ENCODE peak calls at places on chromosomes 12 and 14, in four cellular contexts. One of them, this sample, is unnamed.

GRCh38 chr14:92514844-92515509 is 1.4 kb downstream of the RIN3 start:
- DNase-seq in MCF 10A: no peak
- DNase-seq in thoracic aorta: no peak
- DNase-seq in activated CD8-positive, alpha-beta T cell treated with anti-CD3 and anti-CD28 coated beads for 36 hours: no peak
- DNase-seq in this sample: no peak

GRCh38 chr14:74085828-74086227 is 1.1 kb downstream of the LIN52 start:
- DNase-seq in MCF 10A: no peak
- DNase-seq in thoracic aorta: no peak
- DNase-seq in activated CD8-positive, alpha-beta T cell treated with anti-CD3 and anti-CD28 coated beads for 36 hours: no peak
- DNase-seq in this sample: no peak

GRCh38 chr12:26122681-26123481 is 2.0 kb downstream of the BHLHE41 start:
- DNase-seq in MCF 10A: peak
- DNase-seq in thoracic aorta: peak
- DNase-seq in activated CD8-positive, alpha-beta T cell treated with anti-CD3 and anti-CD28 coated beads for 36 hours: peak
- DNase-seq in this sample: peak

GRCh38 chr12:55974308-55974724 is 438 bp downstream of the RAB5B start:
- DNase-seq in MCF 10A: peak
- DNase-seq in thoracic aorta: no peak
- DNase-seq in activated CD8-positive, alpha-beta T cell treated with anti-CD3 and anti-CD28 coated beads for 36 hours: peak
- DNase-seq in this sample: no peak

GRCh38 chr12:68440068-68440581 is 108.0 kb upstream of the MDM1 start:
- DNase-seq in MCF 10A: peak
- DNase-seq in thoracic aorta: no peak
- DNase-seq in activated CD8-positive, alpha-beta T cell treated with anti-CD3 and anti-CD28 coated beads for 36 hours: no peak
- DNase-seq in this sample: no peak

GRCh38 chr12:132200800-132201199 is 56.5 kb downstream of the NOC4L start:
- DNase-seq in MCF 10A: no peak
- DNase-seq in thoracic aorta: no peak
- DNase-seq in activated CD8-positive, alpha-beta T cell treated with anti-CD3 and anti-CD28 coated beads for 36 hours: no peak
- DNase-seq in this sample: no peak

GRCh38 chr14:20460458-20461229 is 590 bp downstream of the PIP4P1 start:
- DNase-seq in MCF 10A: peak
- DNase-seq in thoracic aorta: no peak
- DNase-seq in activated CD8-positive, alpha-beta T cell treated with anti-CD3 and anti-CD28 coated beads for 36 hours: peak
- DNase-seq in this sample: no peak

GRCh38 chr12:13102481-13103195 is 829 bp downstream of the GSG1 start:
- DNase-seq in MCF 10A: peak
- DNase-seq in thoracic aorta: no peak
- DNase-seq in activated CD8-positive, alpha-beta T cell treated with anti-CD3 and anti-CD28 coated beads for 36 hours: no peak
- DNase-seq in this sample: no peak

GRCh38 chr12:76830456-76830855 is 48.4 kb downstream of the CSRP2 start:
- DNase-seq in MCF 10A: no peak
- DNase-seq in thoracic aorta: no peak
- DNase-seq in activated CD8-positive, alpha-beta T cell treated with anti-CD3 and anti-CD28 coated beads for 36 hours: no peak
- DNase-seq in this sample: no peak

GRCh38 chr14:96761066-96761465 is 36.1 kb upstream of the VRK1 start:
- DNase-seq in MCF 10A: no peak
- DNase-seq in thoracic aorta: no peak
- DNase-seq in activated CD8-positive, alpha-beta T cell treated with anti-CD3 and anti-CD28 coated beads for 36 hours: no peak
- DNase-seq in this sample: no peak

GRCh38 chr14:86221755-86222154 is 691.8 kb downstream of the FLRT2 start:
- DNase-seq in MCF 10A: peak
- DNase-seq in thoracic aorta: no peak
- DNase-seq in activated CD8-positive, alpha-beta T cell treated with anti-CD3 and anti-CD28 coated beads for 36 hours: no peak
- DNase-seq in this sample: no peak

GRCh38 chr14:26730929-26731618 is 133.2 kb upstream of the NOVA1 start:
- DNase-seq in MCF 10A: peak
- DNase-seq in thoracic aorta: no peak
- DNase-seq in activated CD8-positive, alpha-beta T cell treated with anti-CD3 and anti-CD28 coated beads for 36 hours: peak
- DNase-seq in this sample: no peak

GRCh38 chr14:93285048-93285447 is 47.8 kb downstream of the BTBD7 start:
- DNase-seq in MCF 10A: no peak
- DNase-seq in thoracic aorta: no peak
- DNase-seq in activated CD8-positive, alpha-beta T cell treated with anti-CD3 and anti-CD28 coated beads for 36 hours: peak
- DNase-seq in this sample: no peak

GRCh38 chr12:64544796-64545382 is 65.4 kb upstream of the RASSF3 start:
- DNase-seq in MCF 10A: no peak
- DNase-seq in thoracic aorta: no peak
- DNase-seq in activated CD8-positive, alpha-beta T cell treated with anti-CD3 and anti-CD28 coated beads for 36 hours: no peak
- DNase-seq in this sample: no peak

GRCh38 chr12:71469235-71469873 is 29.8 kb downstream of the LGR5 start:
- DNase-seq in MCF 10A: peak
- DNase-seq in thoracic aorta: no peak
- DNase-seq in activated CD8-positive, alpha-beta T cell treated with anti-CD3 and anti-CD28 coated beads for 36 hours: no peak
- DNase-seq in this sample: no peak

GRCh38 chr14:22955702-22956575 is 951 bp downstream of the HAUS4 start:
- DNase-seq in MCF 10A: peak
- DNase-seq in thoracic aorta: no peak
- DNase-seq in activated CD8-positive, alpha-beta T cell treated with anti-CD3 and anti-CD28 coated beads for 36 hours: no peak
- DNase-seq in this sample: no peak

GRCh38 chr14:78335531-78335930 is 165.4 kb downstream of the NRXN3 start:
- DNase-seq in MCF 10A: no peak
- DNase-seq in thoracic aorta: no peak
- DNase-seq in activated CD8-positive, alpha-beta T cell treated with anti-CD3 and anti-CD28 coated beads for 36 hours: no peak
- DNase-seq in this sample: no peak

GRCh38 chr12:10701226-10701681 is 21.9 kb downstream of the YBX3 start:
- DNase-seq in MCF 10A: no peak
- DNase-seq in thoracic aorta: no peak
- DNase-seq in activated CD8-positive, alpha-beta T cell treated with anti-CD3 and anti-CD28 coated beads for 36 hours: peak
- DNase-seq in this sample: no peak

GRCh38 chr12:26124491-26125450 is at the start of gene BHLHE41:
- DNase-seq in MCF 10A: peak
- DNase-seq in thoracic aorta: peak
- DNase-seq in activated CD8-positive, alpha-beta T cell treated with anti-CD3 and anti-CD28 coated beads for 36 hours: peak
- DNase-seq in this sample: no peak

GRCh38 chr14:79405511-79405910 is 805.8 kb downstream of the DIO2 start:
- DNase-seq in MCF 10A: no peak
- DNase-seq in thoracic aorta: no peak
- DNase-seq in activated CD8-positive, alpha-beta T cell treated with anti-CD3 and anti-CD28 coated beads for 36 hours: no peak
- DNase-seq in this sample: no peak

GRCh38 chr12:115044073-115044472 is 360.1 kb upstream of the TBX3 start:
- DNase-seq in MCF 10A: no peak
- DNase-seq in thoracic aorta: no peak
- DNase-seq in activated CD8-positive, alpha-beta T cell treated with anti-CD3 and anti-CD28 coated beads for 36 hours: no peak
- DNase-seq in this sample: no peak

GRCh38 chr12:46590991-46591703 is 218.6 kb upstream of the SLC38A2 start:
- DNase-seq in MCF 10A: no peak
- DNase-seq in thoracic aorta: no peak
- DNase-seq in activated CD8-positive, alpha-beta T cell treated with anti-CD3 and anti-CD28 coated beads for 36 hours: no peak
- DNase-seq in this sample: no peak

GRCh38 chr14:23114669-23115491 is 4.2 kb downstream of the CEBPE start:
- DNase-seq in MCF 10A: peak
- DNase-seq in thoracic aorta: peak
- DNase-seq in activated CD8-positive, alpha-beta T cell treated with anti-CD3 and anti-CD28 coated beads for 36 hours: no peak
- DNase-seq in this sample: no peak

GRCh38 chr12:105740970-105741725 is 397.6 kb downstream of the NUAK1 start:
- DNase-seq in MCF 10A: peak
- DNase-seq in thoracic aorta: no peak
- DNase-seq in activated CD8-positive, alpha-beta T cell treated with anti-CD3 and anti-CD28 coated beads for 36 hours: no peak
- DNase-seq in this sample: no peak

GRCh38 chr12:131863711-131864396 is 30.6 kb upstream of the ULK1 start:
- DNase-seq in MCF 10A: peak
- DNase-seq in thoracic aorta: no peak
- DNase-seq in activated CD8-positive, alpha-beta T cell treated with anti-CD3 and anti-CD28 coated beads for 36 hours: no peak
- DNase-seq in this sample: no peak

GRCh38 chr12:32444895-32445294 is 45.5 kb downstream of the FGD4 start:
- DNase-seq in MCF 10A: peak
- DNase-seq in thoracic aorta: no peak
- DNase-seq in activated CD8-positive, alpha-beta T cell treated with anti-CD3 and anti-CD28 coated beads for 36 hours: no peak
- DNase-seq in this sample: no peak

GRCh38 chr12:109170335-109170734 is 53.9 kb downstream of the ACACB start:
- DNase-seq in MCF 10A: no peak
- DNase-seq in thoracic aorta: no peak
- DNase-seq in activated CD8-positive, alpha-beta T cell treated with anti-CD3 and anti-CD28 coated beads for 36 hours: no peak
- DNase-seq in this sample: no peak

GRCh38 chr14:100417466-100417865 is 94.3 kb downstream of the SLC25A47 start:
- DNase-seq in MCF 10A: peak
- DNase-seq in thoracic aorta: no peak
- DNase-seq in activated CD8-positive, alpha-beta T cell treated with anti-CD3 and anti-CD28 coated beads for 36 hours: no peak
- DNase-seq in this sample: no peak

GRCh38 chr14:67695394-67695949 is at the start of gene RDH11:
- DNase-seq in MCF 10A: peak
- DNase-seq in thoracic aorta: peak
- DNase-seq in activated CD8-positive, alpha-beta T cell treated with anti-CD3 and anti-CD28 coated beads for 36 hours: peak
- DNase-seq in this sample: peak

GRCh38 chr14:69997849-69998248 is 118.6 kb downstream of the SMOC1 start:
- DNase-seq in MCF 10A: peak
- DNase-seq in thoracic aorta: no peak
- DNase-seq in activated CD8-positive, alpha-beta T cell treated with anti-CD3 and anti-CD28 coated beads for 36 hours: no peak
- DNase-seq in this sample: no peak

GRCh38 chr14:84343637-84344036 is 1186.3 kb upstream of the FLRT2 start:
- DNase-seq in MCF 10A: no peak
- DNase-seq in thoracic aorta: no peak
- DNase-seq in activated CD8-positive, alpha-beta T cell treated with anti-CD3 and anti-CD28 coated beads for 36 hours: no peak
- DNase-seq in this sample: no peak

DNA sequence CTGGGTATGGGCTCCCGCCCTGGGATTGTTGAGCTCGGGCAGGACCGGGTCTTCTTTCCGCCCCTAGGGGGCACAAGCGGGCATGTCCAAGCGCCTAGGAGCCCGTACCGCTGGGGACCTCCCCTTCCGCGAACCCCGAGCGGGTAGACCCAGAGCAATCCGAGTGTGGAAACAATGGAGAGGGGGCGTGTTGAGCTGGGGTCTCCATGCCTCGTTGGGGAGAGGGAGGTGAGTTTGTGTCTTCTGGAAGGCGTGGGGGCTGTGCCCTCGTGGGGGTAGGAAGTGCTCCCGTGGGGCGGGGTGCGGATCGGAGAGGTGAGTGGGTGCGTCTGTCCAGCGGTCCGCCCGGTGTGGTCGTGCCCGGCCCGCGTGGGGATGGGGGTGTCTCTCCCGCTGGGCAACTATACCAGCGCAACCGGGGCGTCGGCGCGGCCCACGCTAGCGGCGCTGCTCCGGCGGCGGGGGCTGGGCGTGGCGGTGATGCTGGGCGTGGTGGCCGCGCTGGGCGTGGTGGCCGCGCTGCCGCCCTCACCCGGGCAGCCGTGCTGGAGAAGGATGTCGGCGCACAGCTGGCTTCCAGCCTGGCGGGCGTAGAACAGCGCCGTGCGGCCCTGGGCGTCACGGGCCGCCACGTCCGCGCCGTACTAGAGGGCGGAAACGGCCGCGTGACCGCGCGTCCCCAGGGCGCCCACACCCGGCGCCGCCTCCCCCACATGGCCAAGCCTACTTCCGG is 12.2 kb downstream of the AGAP2 start:
- DNase-seq in MCF 10A: peak
- DNase-seq in thoracic aorta: no peak
- DNase-seq in activated CD8-positive, alpha-beta T cell treated with anti-CD3 and anti-CD28 coated beads for 36 hours: peak
- DNase-seq in this sample: no peak
- TF ChIP-seq CTCF in MCF 10A: peak
- TF ChIP-seq CTCF in thoracic aorta: peak
- TF ChIP-seq CTCF in activated CD8-positive, alpha-beta T cell treated with anti-CD3 and anti-CD28 coated beads for 36 hours: peak
- TF ChIP-seq CTCF in this sample: no peak

GRCh38 chr14:51401756-51402155 is 161.7 kb downstream of the TMX1 start:
- DNase-seq in MCF 10A: no peak
- DNase-seq in thoracic aorta: no peak
- DNase-seq in activated CD8-positive, alpha-beta T cell treated with anti-CD3 and anti-CD28 coated beads for 36 hours: no peak
- DNase-seq in this sample: no peak

GRCh38 chr14:51400142-51400541 is 160.1 kb downstream of the TMX1 start:
- DNase-seq in MCF 10A: no peak
- DNase-seq in thoracic aorta: no peak
- DNase-seq in activated CD8-positive, alpha-beta T cell treated with anti-CD3 and anti-CD28 coated beads for 36 hours: no peak
- DNase-seq in this sample: no peak

GRCh38 chr14:51396222-51396815 is 156.3 kb downstream of the TMX1 start:
- DNase-seq in MCF 10A: peak
- DNase-seq in thoracic aorta: no peak
- DNase-seq in activated CD8-positive, alpha-beta T cell treated with anti-CD3 and anti-CD28 coated beads for 36 hours: no peak
- DNase-seq in this sample: no peak

GRCh38 chr14:51401272-51401671 is 161.2 kb downstream of the TMX1 start:
- DNase-seq in MCF 10A: no peak
- DNase-seq in thoracic aorta: no peak
- DNase-seq in activated CD8-positive, alpha-beta T cell treated with anti-CD3 and anti-CD28 coated beads for 36 hours: no peak
- DNase-seq in this sample: no peak

GRCh38 chr14:51398898-51399297 is 158.9 kb downstream of the TMX1 start:
- DNase-seq in MCF 10A: peak
- DNase-seq in thoracic aorta: peak
- DNase-seq in activated CD8-positive, alpha-beta T cell treated with anti-CD3 and anti-CD28 coated beads for 36 hours: no peak
- DNase-seq in this sample: no peak
- TF ChIP-seq CTCF in MCF 10A: peak
- TF ChIP-seq CTCF in thoracic aorta: no peak
- TF ChIP-seq CTCF in activated CD8-positive, alpha-beta T cell treated with anti-CD3 and anti-CD28 coated beads for 36 hours: no peak
- TF ChIP-seq CTCF in this sample: no peak

DNA sequence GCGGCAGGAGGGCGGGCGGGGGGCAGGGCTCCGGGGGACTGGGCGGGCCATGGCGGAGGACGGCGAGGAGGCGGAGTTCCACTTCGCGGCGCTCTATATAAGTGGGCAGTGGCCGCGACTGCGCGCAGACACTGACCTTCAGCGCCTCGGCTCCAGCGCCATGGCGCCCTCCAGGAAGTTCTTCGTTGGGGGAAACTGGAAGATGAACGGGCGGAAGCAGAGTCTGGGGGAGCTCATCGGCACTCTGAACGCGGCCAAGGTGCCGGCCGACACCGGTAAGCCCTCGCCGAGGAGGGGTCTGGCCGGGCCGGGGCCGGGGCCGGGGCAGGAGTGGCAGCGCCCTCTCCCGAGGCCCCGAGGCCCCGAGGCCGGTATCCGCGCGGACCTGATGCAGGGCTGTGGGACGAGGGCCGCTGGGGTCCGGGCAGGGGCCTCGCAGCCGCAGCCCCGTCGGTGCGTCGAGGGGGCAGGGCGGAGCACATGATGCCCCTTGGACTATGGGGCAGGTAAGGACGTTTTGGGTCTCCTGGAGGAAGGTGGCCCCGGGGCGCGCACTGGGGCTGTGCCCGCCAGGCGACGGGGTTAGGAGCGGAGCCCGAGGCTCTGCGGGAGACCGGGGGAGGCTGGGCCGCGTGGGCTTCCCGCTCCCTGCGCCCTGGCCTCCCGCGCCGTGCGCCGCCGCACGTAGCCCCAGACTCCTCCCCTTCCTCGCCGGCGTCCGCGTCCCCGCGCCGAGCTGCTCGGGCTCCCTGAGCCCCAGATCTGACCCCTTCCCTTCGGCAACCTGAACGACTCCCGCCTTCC is at the start of gene TPI1:
- DNase-seq in MCF 10A: peak
- DNase-seq in thoracic aorta: peak
- DNase-seq in activated CD8-positive, alpha-beta T cell treated with anti-CD3 and anti-CD28 coated beads for 36 hours: peak
- DNase-seq in this sample: peak
- TF ChIP-seq CTCF in MCF 10A: no peak
- TF ChIP-seq CTCF in thoracic aorta: no peak
- TF ChIP-seq CTCF in activated CD8-positive, alpha-beta T cell treated with anti-CD3 and anti-CD28 coated beads for 36 hours: no peak
- TF ChIP-seq CTCF in this sample: no peak

DNA sequence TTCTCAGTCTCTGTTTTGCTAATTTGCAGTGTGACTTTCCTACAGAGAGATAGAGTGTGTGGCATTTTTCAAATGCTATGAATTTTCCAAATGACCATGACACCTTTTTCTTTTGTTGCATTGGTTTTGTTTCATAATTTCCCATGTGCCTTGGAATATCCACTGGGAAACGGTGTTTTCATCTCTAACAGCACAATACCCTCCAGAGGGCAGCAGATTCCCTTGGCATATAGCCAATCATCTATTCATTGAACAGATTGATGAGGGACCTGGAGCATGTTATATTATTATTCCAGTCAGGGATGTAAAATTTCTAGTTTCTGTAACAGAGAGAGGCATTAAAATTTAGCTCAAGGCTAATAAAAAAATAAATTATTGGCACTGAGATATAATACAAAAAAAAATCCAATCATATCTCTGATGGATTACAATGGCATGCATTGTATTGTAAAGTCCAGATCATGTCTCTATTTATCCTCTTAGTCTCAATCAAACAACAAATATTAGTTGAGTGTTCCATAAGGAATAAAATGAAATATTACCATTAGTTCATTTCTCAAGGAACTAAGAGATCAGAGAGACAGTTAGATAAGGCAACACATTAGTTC is 29.6 kb upstream of the NTN4 start:
- DNase-seq in MCF 10A: peak
- DNase-seq in thoracic aorta: no peak
- DNase-seq in activated CD8-positive, alpha-beta T cell treated with anti-CD3 and anti-CD28 coated beads for 36 hours: no peak
- DNase-seq in this sample: peak
- TF ChIP-seq CTCF in MCF 10A: peak
- TF ChIP-seq CTCF in thoracic aorta: peak
- TF ChIP-seq CTCF in activated CD8-positive, alpha-beta T cell treated with anti-CD3 and anti-CD28 coated beads for 36 hours: no peak
- TF ChIP-seq CTCF in this sample: no peak